ENCODE peak calls at places on chromosomes 16 and 17, in seven cellular contexts. M is PC-3, T is HCT116, V is keratinocyte, G is SK-N-SH, P is mammary epithelial cell, D is GM23338. R is an unnamed sample.

GRCh38 chr17:34254146-34254545 is 939 bp upstream of the CCL2 start:
- DNase-seq in M (no peak), T (no peak), V (no peak), G (no peak), P (no peak), D (no peak), R (peak; percentile 72)

GRCh38 chr16:47625115-47625567 is 164.0 kb downstream of the PHKB start:
- DNase-seq in M (no peak), T (no peak), V (no peak), G (no peak), P (no peak), D (no peak), R (no peak)

GRCh38 chr17:6753006-6753445 is 2.8 kb upstream of the XAF1 start:
- DNase-seq in M (peak; percentile 44), T (no peak), V (no peak), G (no peak), P (peak; percentile 66), D (peak; percentile 56), R (no peak)

GRCh38 chr17:57586099-57586702 is 158.9 kb downstream of the CCDC182 start:
- DNase-seq in M (no peak), T (no peak), V (no peak), G (peak; percentile 81), P (no peak), D (no peak), R (peak; percentile 58)

GRCh38 chr17:21452377-21453143 is 76.4 kb downstream of the KCNJ12 start:
- DNase-seq in M (peak; percentile 54), T (peak; percentile 33), V (peak; percentile 19), G (no peak), P (peak; percentile 57), D (peak; percentile 82), R (peak; percentile 78)

GRCh38 chr17:17351901-17352781 is 49.0 kb downstream of the NT5M start:
- DNase-seq in M (peak; percentile 47), T (no peak), V (no peak), G (peak; percentile 88), P (no peak), D (no peak), R (peak; percentile 91)

GRCh38 chr16:67346328-67346727 is 19.7 kb downstream of the LRRC36 start:
- DNase-seq in M (peak; percentile 90), T (no peak), V (no peak), G (no peak), P (no peak), D (no peak), R (no peak)

GRCh38 chr16:14559809-14560227 is 70.2 kb downstream of the PARN start:
- DNase-seq in M (no peak), T (no peak), V (no peak), G (no peak), P (no peak), D (no peak), R (peak; percentile 68)

GRCh38 chr17:3935825-3936355 is 19.6 kb upstream of the P2RX1 start:
- DNase-seq in M (peak; percentile 33), T (no peak), V (no peak), G (no peak), P (peak; percentile 35), D (no peak), R (peak; percentile 97)

GRCh38 chr17:2889256-2889655 is 93.0 kb downstream of the RAP1GAP2 start:
- DNase-seq in M (no peak), T (no peak), V (no peak), G (no peak), P (no peak), D (no peak), R (no peak)

DNA sequence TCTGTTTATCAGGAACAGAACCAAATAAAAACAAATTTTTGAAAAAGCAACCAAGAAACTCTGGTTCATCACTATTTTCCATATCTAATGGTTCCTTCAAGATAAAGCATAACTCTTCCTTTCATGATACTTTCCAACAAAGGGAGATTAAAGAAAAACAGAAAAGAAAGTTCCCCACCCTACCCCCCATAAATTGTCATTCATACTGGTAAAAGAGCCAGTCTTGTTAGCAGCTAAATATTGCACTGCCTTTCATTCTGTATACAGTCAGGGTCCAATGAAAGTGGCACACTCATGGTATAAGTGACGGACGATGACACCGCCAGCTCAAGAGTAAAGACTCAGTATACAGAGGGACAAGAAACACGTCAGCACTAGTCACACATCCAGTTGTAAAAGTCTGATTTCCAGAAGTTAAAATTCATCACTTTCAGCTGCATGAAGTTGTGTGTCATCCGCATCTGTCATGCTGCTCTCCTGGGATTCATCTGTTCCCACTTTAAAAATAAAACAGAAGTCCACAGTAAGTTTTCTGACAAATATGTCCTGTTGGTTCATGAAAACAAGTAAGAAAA is 68.5 kb downstream of the CDC27 start:
- DNase-seq in M (no peak), T (no peak), V (no peak), G (no peak), P (no peak), D (no peak), R (peak; percentile 55)
- H3K4me2 ChIP-seq in M (peak overlapping the region; percentile 26), T (peak overlapping the region; percentile 14), V (no peak overlapping the region), G (no peak overlapping the region), P (no peak overlapping the region), D (no peak overlapping the region), R (no peak overlapping the region)

GRCh38 chr16:73054131-73054496 is 6.2 kb upstream of the ZFHX3 start:
- DNase-seq in M (no peak), T (no peak), V (no peak), G (peak; percentile 72), P (no peak), D (peak; percentile 43), R (peak; percentile 83)

GRCh38 chr16:73054732-73055481 is 7.0 kb upstream of the ZFHX3 start:
- DNase-seq in M (peak; percentile 77), T (no peak), V (no peak), G (peak; percentile 45), P (peak; percentile 60), D (peak; percentile 63), R (peak; percentile 80)

GRCh38 chr16:73053038-73053378 is 5.1 kb upstream of the ZFHX3 start:
- DNase-seq in M (no peak), T (no peak), V (no peak), G (no peak), P (no peak), D (no peak), R (no peak)

GRCh38 chr16:73052441-73053030 is 4.6 kb upstream of the ZFHX3 start:
- DNase-seq in M (no peak), T (no peak), V (no peak), G (no peak), P (no peak), D (peak; percentile 68), R (no peak)

DNA sequence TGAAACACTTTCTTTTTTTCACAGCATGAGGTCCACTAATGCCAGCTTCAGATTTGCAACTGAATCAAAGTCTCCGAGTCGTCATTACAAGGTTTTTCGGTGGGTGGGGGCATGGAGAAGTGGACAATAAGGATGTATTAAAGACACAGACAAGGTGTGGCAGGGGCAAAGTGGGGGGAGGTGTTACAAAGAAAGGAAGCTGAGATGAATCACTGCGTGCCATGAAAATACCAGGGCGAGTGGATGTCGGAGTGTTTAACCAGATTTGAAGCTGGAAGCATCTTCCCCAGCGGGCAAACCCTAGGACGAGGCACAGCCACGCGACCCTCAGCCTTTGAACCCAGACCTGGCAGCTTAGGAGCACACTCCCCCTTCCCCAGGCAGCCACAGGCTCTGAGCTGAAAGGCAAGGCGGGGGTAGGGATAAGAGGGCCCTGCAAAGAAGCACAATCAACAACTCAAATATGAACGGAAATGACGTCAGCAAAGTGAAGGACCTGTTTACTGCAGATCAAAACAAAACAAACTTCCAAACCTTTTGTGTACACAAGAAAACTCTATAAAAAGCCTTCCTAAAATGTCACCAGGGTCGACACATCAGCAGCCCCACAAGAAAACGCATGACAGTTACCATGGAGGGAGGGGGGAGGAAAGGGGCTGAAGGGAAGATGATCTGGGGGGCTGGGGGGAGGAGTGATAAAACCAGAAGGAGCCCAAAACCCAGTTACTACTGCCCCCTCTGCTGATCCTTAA is 5.6 kb upstream of the ZFHX3 start:
- DNase-seq in M (peak; percentile 78), T (peak; percentile 55), V (no peak), G (peak; percentile 52), P (peak; percentile 32), D (peak; percentile 72), R (peak; percentile 73)
- TF ChIP-seq CTCF in M (no peak), T (no peak), V (no peak), G (no peak), P (no peak), D (no peak), R (no peak)

GRCh38 chr16:85609539-85609938 is 3.6 kb upstream of the GSE1 start:
- DNase-seq in M (no peak), T (no peak), V (no peak), G (no peak), P (no peak), D (no peak), R (no peak)
- H3K27ac ChIP-seq in M (no peak overlapping the region), T (no peak overlapping the region), V (no peak overlapping the region), G (peak overlapping the region; percentile 90), P (no peak overlapping the region), D (no peak overlapping the region), R (peak overlapping the region; percentile 63)

GRCh38 chr17:80531400-80531799 is 13.2 kb upstream of the RPTOR start:
- DNase-seq in M (no peak), T (no peak), V (no peak), G (no peak), P (no peak), D (no peak), R (peak; percentile 55)
- H3K4me2 ChIP-seq in M (no peak overlapping the region), T (no peak overlapping the region), V (no peak overlapping the region), G (no peak overlapping the region), P (no peak overlapping the region), D (no peak overlapping the region), R (no peak overlapping the region)

GRCh38 chr17:72075995-72076677 is 44.7 kb upstream of the SOX9 start:
- DNase-seq in M (no peak), T (no peak), V (no peak), G (no peak), P (no peak), D (no peak), R (no peak)

GRCh38 chr17:72076678-72077030 is 44.2 kb upstream of the SOX9 start:
- DNase-seq in M (no peak), T (no peak), V (no peak), G (no peak), P (no peak), D (no peak), R (no peak)

GRCh38 chr17:72079700-72080099 is 41.1 kb upstream of the SOX9 start:
- DNase-seq in M (peak; percentile 80), T (no peak), V (no peak), G (no peak), P (no peak), D (no peak), R (no peak)

DNA sequence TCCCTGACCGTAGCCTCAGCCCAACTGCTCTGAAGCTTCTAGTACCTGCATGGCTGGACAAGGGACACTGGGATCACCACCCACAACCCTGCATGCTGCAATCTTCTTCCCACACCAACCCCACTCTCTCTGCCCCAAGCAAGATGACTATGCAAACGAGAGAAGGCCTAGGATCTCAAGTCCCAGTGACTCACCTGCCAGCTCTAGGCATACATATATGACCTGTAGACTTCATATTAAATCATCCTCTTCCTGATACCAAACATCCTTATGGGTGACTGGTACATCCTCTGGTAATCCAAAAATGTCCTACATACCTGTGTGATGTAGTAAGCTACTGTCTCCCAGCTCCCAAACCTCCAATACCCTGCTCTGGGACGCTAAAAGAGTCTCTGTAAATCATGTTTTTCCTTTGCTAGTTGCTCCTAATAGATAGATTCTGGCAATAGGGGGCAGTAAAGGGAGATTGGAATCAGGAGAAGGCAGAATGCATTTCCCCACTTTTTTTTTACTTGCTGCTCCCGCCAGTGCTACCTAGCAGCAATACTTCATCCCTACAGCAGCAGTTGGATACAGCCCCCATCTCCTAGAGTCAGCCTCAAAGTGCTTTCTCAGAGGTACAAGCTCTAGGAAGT is 43.4 kb upstream of the SOX9 start:
- DNase-seq in M (peak; percentile 39), T (peak; percentile 8), V (peak; percentile 40), G (no peak), P (peak; percentile 93), D (peak; percentile 79), R (no peak)
- TF ChIP-seq CTCF in M (peak; percentile 39), T (peak; percentile 49), V (peak; percentile 8), G (peak; percentile 19), P (peak; percentile 9), D (peak; percentile 57), R (peak; percentile 34)